ENCODE peak calls at places on chromosomes 7 and 10, in seven cellular contexts. Z, J, P, O, Y, C and W are unnamed samples.

GRCh38 chr7:112452102-112452888 is 2.0 kb downstream of the IFRD1 start:
- DNase-seq in C (peak; percentile 87), Z (peak; percentile 38), Y (peak; percentile 73), P (peak; percentile 24), J (peak; percentile 28), O (peak; percentile 38), W (peak; percentile 79)

GRCh38 chr7:44629825-44630580 is 23.6 kb downstream of the OGDH start:
- DNase-seq in O (no peak), Z (no peak), C (no peak), J (no peak), P (no peak), Y (peak; percentile 46), W (no peak)

GRCh38 chr7:82442492-82443043 is 1.0 kb downstream of the CACNA2D1 start:
- DNase-seq in J (no peak), C (no peak), Y (no peak), O (peak; percentile 17), Z (no peak), P (peak; percentile 38), W (no peak)

GRCh38 chr10:30529373-30529998 is 95.5 kb downstream of the MAP3K8 start:
- DNase-seq in Y (peak; percentile 91), O (no peak), J (peak; percentile 70), Z (peak; percentile 21), C (peak; percentile 79), P (no peak), W (peak; percentile 47)

GRCh38 chr7:45593877-45594276 is 19.7 kb downstream of the ADCY1 start:
- DNase-seq in O (no peak), C (no peak), Y (peak; percentile 8), P (no peak), J (peak; percentile 18), Z (no peak), W (no peak)

GRCh38 chr10:103849880-103850571 is 5.3 kb downstream of the SH3PXD2A start:
- DNase-seq in Y (no peak), Z (no peak), P (no peak), O (no peak), J (no peak), C (peak; percentile 79), W (no peak)

GRCh38 chr7:69756235-69756634 is 158.0 kb downstream of the AUTS2 start:
- DNase-seq in J (no peak), Z (no peak), C (no peak), Y (no peak), P (no peak), O (no peak), W (no peak)

GRCh38 chr10:51667992-51668689 is 31.3 kb downstream of the CSTF2T start:
- DNase-seq in P (no peak), O (no peak), J (no peak), Z (no peak), Y (no peak), C (no peak), W (no peak)

GRCh38 chr7:143408686-143409551 is at the start of gene EPHA1:
- DNase-seq in Z (no peak), P (no peak), J (peak; percentile 78), C (no peak), Y (peak; percentile 74), O (no peak), W (no peak)

GRCh38 chr7:88132725-88133124 is 87.1 kb downstream of the SRI start:
- DNase-seq in Y (no peak), C (no peak), P (no peak), J (no peak), O (no peak), Z (no peak), W (no peak)

GRCh38 chr10:77875730-77876129 is 50.8 kb downstream of the DLG5 start:
- DNase-seq in Z (no peak), J (no peak), Y (no peak), P (no peak), C (no peak), O (no peak), W (no peak)

GRCh38 chr7:16755397-16755796 is 1.8 kb downstream of the TSPAN13 start:
- DNase-seq in C (no peak), Y (no peak), J (no peak), O (no peak), Z (no peak), P (no peak), W (no peak)

GRCh38 chr7:95011156-95011928 is 103.9 kb downstream of the PPP1R9A start:
- DNase-seq in J (no peak), O (no peak), P (peak; percentile 40), Y (no peak), C (no peak), Z (no peak), W (no peak)

DNA sequence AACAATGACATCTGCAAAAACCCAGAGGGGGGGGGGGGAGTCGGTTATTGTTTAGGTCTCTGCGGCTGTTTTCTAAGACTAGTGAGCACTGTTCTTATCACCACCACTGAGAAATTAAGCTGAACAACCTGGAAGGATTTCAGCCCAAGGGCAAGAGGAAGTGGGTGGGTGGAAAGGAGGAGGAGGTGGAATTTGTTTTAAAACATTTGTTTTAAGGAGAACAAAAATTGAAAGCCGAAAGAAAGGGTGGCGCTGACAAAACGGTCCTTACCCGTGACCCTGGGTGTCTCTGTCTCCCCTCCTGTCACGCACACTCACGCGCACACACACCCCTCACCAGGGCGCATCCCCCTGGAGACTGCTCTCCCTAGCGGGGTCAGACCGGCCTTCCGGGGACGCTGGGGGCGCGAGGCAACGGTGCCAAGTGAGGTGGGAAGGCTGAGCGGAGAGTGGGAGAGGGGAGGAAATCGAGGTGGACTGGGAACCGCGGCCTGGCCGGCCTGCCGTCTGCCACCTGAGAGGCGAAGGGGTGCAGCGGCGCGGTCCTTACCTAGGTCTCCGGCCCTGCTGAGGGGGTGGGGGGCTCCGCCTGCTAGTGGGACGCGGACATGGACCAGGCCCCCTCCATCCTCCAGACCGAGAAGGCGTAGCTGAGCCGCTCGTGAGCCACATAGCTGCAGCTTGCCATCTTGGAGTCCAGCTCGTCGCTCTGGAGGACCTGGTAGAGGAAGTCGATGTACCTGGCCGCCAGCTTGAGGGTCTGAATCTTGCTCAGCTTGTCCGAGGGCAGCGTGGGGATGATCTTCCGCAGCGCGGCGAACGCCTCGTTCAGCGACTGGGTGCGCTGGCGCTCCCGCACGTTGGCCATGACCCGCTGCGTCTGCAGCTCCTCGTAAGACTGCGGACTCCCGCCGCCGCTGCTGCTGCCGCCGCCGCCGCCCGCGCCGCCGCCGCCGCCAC is 1.0 kb downstream of the TWIST1 start:
- DNase-seq in P (peak; percentile 25), O (no peak), Z (peak; percentile 26), Y (no peak), C (no peak), J (no peak), W (peak; percentile 11)
- TF ChIP-seq POLR2A in P (no peak), O (no peak), Z (no peak), Y (no peak), C (no peak), J (no peak), W (no peak)

DNA sequence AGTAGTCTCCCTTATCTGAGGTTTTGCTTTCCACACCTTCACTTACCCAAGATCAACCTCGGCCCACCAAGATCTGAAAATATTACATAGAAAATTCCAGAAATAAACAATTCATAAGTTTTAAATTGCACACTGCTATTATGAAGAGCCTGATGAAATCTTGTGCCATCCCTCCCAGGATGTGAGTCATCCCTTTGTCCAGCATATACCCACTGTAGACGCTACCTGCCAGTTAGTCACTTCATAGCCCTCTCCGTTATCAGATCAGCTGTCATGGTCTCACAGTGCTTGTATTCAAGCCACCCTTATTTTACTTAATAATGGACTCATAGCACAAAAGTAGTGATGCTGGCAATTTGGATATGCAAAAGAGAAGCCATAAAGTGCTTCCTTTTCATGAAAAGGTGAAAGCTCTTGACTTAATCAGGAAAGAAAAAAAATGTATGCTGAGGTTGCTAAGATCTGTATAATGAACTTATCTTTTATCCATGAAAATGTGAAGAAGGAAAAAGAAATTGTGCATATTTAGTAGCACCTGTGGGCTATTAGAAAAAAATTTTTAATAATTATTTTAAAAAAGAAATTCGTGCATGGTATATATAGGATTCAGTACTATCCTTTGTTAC is 9.8 kb upstream of the MRPS16 start:
- DNase-seq in J (no peak), Y (no peak), O (no peak), Z (no peak), C (no peak), P (peak; percentile 87), W (no peak)
- H3K27ac ChIP-seq in J (no peak overlapping the region), Y (no peak overlapping the region), O (no peak overlapping the region), Z (no peak overlapping the region), C (no peak overlapping the region), P (peak overlapping the region; percentile 85), W (no peak overlapping the region)

GRCh38 chr7:1710936-1711335 is 40.9 kb downstream of the ELFN1 start:
- DNase-seq in C (no peak), O (no peak), Z (no peak), Y (no peak), P (no peak), J (no peak), W (no peak)

GRCh38 chr7:1709281-1709680 is 39.2 kb downstream of the ELFN1 start:
- DNase-seq in J (no peak), O (no peak), Y (peak; percentile 6), C (no peak), P (no peak), Z (no peak), W (no peak)

GRCh38 chr7:1708640-1709249 is 38.7 kb downstream of the ELFN1 start:
- DNase-seq in J (no peak), O (no peak), Z (no peak), C (peak; percentile 38), Y (peak; percentile 7), P (no peak), W (no peak)

GRCh38 chr7:1707756-1708611 is 37.9 kb downstream of the ELFN1 start:
- DNase-seq in C (peak; percentile 45), P (no peak), Y (no peak), Z (no peak), O (no peak), J (no peak), W (no peak)

DNA sequence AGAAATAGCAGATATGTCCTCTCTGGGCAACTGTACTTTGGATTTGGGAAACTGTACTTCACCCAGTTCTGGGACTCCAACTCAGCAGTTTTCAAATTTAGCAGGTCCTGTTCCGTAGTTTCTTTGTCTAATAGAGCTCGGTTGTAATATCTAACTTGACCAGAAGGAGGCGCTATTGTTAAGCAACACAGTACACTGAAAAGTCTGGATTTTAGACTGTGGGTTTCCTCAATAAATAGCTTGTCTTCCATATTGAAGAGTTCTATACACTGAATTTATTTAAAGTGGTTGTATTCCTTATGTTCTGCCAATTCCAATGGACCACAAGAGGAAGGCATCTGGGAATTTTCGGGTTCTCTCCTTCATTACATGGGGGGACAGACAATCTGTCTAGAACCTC is 39.8 kb downstream of the ELFN1 start:
- DNase-seq in P (peak; percentile 45), C (no peak), O (no peak), Y (no peak), Z (no peak), J (no peak), W (no peak)
- H3K4me3 ChIP-seq in P (no peak overlapping the region), C (no peak overlapping the region), O (no peak overlapping the region), Y (no peak overlapping the region), Z (no peak overlapping the region), J (no peak overlapping the region), W (no peak overlapping the region)

DNA sequence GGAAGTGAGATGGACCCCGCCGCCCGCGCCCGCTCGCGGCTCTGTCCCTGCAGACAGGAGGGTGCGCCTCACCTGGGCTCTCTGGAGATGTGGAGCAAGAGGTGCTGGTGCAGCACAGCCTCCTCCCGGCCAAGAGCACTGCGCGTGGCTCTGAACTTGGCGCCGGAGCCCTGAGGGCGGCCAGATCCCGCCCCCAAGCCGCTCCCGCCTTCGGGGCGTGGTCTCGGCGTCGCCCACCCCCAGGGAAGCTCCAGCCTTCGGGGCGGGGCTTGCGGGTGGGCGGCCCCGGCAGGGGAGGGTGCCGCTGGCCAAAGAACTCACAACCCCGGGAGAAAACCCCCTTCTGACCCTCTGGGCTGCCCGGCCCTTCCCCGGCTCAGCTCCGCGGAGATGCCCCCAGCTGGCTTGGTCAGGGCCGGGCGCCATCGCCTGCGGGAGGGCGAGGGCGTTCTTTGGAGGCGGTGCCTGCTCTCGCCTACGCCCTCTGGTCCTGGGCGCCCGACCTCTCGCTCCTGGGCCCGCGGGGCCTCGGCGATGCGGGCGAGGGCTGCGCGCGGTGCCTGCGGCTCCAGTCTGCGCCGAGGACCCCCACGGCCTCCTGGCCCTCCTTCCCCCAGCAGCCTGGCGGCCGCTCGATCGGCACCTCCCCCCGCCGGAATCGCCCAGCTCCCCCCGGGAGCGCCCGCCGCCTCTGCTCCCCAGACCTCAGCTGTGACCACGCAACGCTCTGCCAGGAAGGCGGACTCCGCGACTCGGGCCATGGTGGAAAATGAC is at the start of gene ZNF488:
- DNase-seq in C (no peak), O (peak; percentile 79), P (peak; percentile 84), J (peak; percentile 87), Z (peak; percentile 88), Y (peak; percentile 84), W (peak; percentile 63)
- TF ChIP-seq POLR2A in C (no peak), O (no peak), P (peak; percentile 69), J (no peak), Z (peak; percentile 36), Y (peak; percentile 42), W (peak; percentile 50)